ENCODE peak calls at places on chromosomes 4 and X, in eight cellular contexts. P is IMR-90; Q is CD8-positive, alpha-beta T cell; L is gastrocnemius medialis; V is cardiac muscle cell; J is suprapubic skin; F is effector memory CD4-positive, alpha-beta T cell; E is tibial artery. I is an unnamed sample. For H3K4me1 and H3K36me3, the result is how much of the 10 kb centered on the place peaks cover.

GRCh38 chr4:118077767-118078105 is 43.5 kb downstream of the NDST3 start:
- DNase-seq in E (no peak), P (no peak), L (no peak), Q (no peak), V (no peak), F (no peak), J (no peak), I (no peak)

GRCh38 chr4:80073362-80074008 is 456 bp upstream of the ANTXR2 start:
- DNase-seq in L (no peak), F (no peak), V (no peak), J (no peak), P (no peak), E (no peak), Q (no peak), I (no peak)

GRCh38 chr4:99624141-99624719 is 33.4 kb downstream of the C4orf54 start:
- DNase-seq in E (no peak), Q (no peak), P (no peak), L (no peak), V (no peak), J (no peak), F (no peak), I (no peak)

GRCh38 chr4:118557298-118557851 is 127.8 kb upstream of the METTL14 start:
- DNase-seq in P (peak), L (no peak), Q (no peak), E (no peak), F (no peak), V (no peak), J (no peak), I (no peak)

GRCh38 chr4:137124278-137124932 is 407.9 kb downstream of the PCDH18 start:
- DNase-seq in J (no peak), Q (no peak), P (peak), V (peak), L (no peak), E (no peak), F (no peak), I (no peak)

GRCh38 chrX:9341305-9342201 is 123.3 kb upstream of the TBL1X start:
- DNase-seq in P (peak), J (peak), F (peak), V (peak), Q (no peak), L (no peak), E (peak), I (peak)

GRCh38 chr4:183533698-183534097 is 28.8 kb downstream of the ING2 start:
- DNase-seq in L (no peak), Q (no peak), P (no peak), F (no peak), J (no peak), E (no peak), V (no peak), I (no peak)

GRCh38 chr4:80197601-80198444 is 520 bp downstream of the PRDM8 start:
- DNase-seq in E (no peak), Q (no peak), V (peak), J (no peak), L (no peak), F (no peak), P (no peak), I (no peak)

GRCh38 chr4:84887824-84888223 is 78.7 kb downstream of the WDFY3 start:
- DNase-seq in V (no peak), E (no peak), L (no peak), P (peak), J (no peak), Q (no peak), F (no peak), I (no peak)

GRCh38 chr4:118799235-118799932 is 36.5 kb downstream of the SEC24D start:
- DNase-seq in F (no peak), P (no peak), Q (no peak), V (no peak), J (no peak), E (no peak), L (no peak), I (no peak)

GRCh38 chr4:153233761-153234371 is 29.6 kb downstream of the TRIM2 start:
- DNase-seq in J (no peak), P (peak), E (no peak), Q (no peak), V (no peak), F (no peak), L (no peak), I (no peak)

GRCh38 chr4:120718979-120719566 is 203.5 kb downstream of the PRDM5 start:
- DNase-seq in Q (no peak), E (no peak), V (peak), F (no peak), L (no peak), P (peak), J (no peak), I (no peak)

GRCh38 chr4:147799986-147800555 is 68.2 kb downstream of the ARHGAP10 start:
- DNase-seq in P (no peak), E (no peak), Q (peak), J (no peak), L (no peak), V (no peak), F (peak), I (no peak)

GRCh38 chrX:48890934-48891401 is 6.6 kb downstream of the TIMM17B start:
- DNase-seq in V (peak), J (peak), L (no peak), P (no peak), F (no peak), Q (no peak), E (no peak), I (no peak)
- H3K27ac ChIP-seq in V (peak), J (peak), L (peak), P (no peak), F (peak), Q (peak), E (peak), I (no peak)

GRCh38 chr4:189162888-189163287 is 777.8 kb upstream of the FRG1 start:
- DNase-seq in Q (no peak), V (no peak), L (no peak), E (no peak), P (peak), F (no peak), J (no peak), I (no peak)

DNA sequence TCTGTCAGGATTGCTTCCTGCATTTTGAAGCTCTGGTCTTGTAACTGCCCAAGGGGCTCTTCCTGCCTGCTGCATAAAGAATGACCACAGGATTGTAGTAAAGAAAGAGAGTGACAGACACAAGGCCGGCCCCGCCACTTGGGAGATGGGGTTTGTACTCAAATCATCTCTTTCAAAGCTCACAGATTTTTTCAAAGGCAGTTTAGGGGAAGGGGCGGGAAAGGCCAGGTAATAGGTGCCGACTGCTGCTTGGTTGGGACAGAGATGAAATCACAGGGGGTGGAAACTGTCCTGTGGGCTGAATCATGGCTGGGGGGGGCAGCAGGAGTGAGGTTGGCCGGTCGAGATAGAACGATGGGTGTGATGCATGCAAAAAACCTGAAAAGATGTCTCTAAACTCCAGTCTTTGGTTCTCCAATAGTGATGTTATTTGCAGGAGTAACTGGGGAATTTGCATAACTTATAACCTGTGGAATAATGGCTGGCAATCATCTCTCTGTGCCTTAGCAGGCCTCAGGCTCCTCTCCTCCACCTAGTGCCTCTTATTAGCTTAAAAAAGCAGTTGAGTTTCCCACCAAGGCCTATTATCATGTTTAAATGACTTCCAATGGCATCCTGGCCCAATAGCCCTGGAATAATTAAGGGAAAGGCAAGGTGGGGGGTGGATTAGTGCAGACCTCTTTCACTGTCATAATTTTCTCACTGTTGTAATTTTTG is 778.4 kb upstream of the FRG1 start:
- DNase-seq in E (no peak), F (no peak), V (no peak), P (no peak), J (no peak), L (no peak), Q (no peak), I (no peak)
- H3K4me1 ChIP-seq in E (under half), F (under half), V (under half), P (under half), J (under half), L (under half), Q (under half), I (under half)

GRCh38 chrX:2418000-2418399 is 82.8 kb downstream of the DHRSX start:
- DNase-seq in P (no peak), L (no peak), F (no peak), E (no peak), J (no peak), Q (no peak), V (no peak), I (no peak)
- H3K36me3 ChIP-seq in P (under half), L (under half), F (under half), E (under half), J (under half), Q (under half), V (under half), I (under half)

DNA sequence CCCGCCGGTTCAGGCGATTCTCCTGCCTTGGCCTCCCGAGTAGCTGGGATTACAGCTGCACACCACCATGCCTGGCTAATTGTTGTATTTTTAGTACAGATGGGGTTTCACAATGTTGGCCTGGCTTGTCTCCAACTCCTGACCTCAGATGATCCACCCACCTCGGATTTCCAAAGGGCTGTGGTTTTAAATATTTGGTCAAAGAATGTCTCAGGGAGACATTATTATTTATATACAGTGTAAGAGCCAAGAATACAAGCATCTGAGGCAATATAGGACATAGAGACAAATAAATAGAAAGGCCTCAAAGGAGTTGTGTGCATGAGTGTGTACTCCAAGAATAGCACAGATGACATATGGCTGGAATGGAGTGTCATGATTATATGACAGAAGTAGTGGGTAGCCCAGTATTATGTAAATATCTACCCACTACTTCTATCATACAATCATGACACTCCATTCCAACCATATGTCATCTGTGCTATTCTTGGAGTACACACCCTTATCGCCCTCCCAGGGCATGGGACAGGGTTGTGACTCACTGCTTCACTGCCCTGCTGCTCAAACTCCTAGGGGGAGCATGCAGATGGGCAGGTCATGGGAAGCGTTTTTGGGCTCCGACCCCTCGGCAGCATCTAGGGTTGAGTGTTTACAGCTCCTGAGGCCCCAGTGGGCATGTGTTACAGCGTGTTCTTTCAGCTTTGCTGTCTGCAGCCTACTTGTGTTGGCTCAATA is 1649.8 kb upstream of the PCDH10 start:
- DNase-seq in V (no peak), L (no peak), F (no peak), E (no peak), J (no peak), Q (no peak), P (peak), I (no peak)
- H3K27ac ChIP-seq in V (no peak), L (no peak), F (no peak), E (no peak), J (no peak), Q (no peak), P (no peak), I (no peak)

DNA sequence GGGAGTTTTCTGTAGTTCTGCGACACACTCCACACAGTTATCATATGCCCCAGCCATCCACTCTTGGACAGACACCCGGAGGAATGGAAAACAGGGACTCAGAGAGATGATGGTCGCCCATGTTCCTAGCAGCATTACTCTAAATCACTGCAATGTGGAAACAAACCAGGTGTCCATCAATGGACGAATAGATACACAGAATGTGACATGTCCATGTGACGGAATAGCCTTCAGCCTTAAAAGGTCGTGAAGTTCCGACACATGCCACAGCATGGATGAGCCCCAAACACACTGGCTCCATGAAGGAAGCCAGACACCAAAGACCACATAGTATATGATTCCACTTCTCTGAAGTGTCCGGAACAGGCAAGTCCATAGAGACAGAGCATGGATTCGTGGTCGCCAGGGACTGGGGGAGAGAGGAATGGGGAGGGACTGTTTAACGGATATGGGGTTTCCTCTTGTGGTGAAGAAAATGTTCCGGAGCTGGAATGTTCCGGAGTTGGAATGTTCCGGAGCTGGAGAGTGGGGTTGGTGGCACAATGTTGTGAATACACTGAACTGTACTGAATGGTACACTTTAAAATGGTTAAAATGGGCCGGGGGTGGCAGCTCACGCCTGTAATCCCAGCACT is 28.7 kb upstream of the AFAP1 start:
- DNase-seq in L (no peak), F (no peak), E (no peak), J (no peak), V (no peak), P (no peak), Q (no peak), I (no peak)
- H3K4me1 ChIP-seq in L (under half), F (under half), E (under half), J (half or more), V (under half), P (under half), Q (half or more), I (under half)

GRCh38 chr4:2673157-2673556 is 83.0 kb downstream of the TNIP2 start:
- DNase-seq in F (no peak), P (no peak), V (peak), J (no peak), L (no peak), E (no peak), Q (no peak), I (no peak)
- H3K36me3 ChIP-seq in F (under half), P (under half), V (under half), J (half or more), L (under half), E (under half), Q (under half), I (under half)

DNA sequence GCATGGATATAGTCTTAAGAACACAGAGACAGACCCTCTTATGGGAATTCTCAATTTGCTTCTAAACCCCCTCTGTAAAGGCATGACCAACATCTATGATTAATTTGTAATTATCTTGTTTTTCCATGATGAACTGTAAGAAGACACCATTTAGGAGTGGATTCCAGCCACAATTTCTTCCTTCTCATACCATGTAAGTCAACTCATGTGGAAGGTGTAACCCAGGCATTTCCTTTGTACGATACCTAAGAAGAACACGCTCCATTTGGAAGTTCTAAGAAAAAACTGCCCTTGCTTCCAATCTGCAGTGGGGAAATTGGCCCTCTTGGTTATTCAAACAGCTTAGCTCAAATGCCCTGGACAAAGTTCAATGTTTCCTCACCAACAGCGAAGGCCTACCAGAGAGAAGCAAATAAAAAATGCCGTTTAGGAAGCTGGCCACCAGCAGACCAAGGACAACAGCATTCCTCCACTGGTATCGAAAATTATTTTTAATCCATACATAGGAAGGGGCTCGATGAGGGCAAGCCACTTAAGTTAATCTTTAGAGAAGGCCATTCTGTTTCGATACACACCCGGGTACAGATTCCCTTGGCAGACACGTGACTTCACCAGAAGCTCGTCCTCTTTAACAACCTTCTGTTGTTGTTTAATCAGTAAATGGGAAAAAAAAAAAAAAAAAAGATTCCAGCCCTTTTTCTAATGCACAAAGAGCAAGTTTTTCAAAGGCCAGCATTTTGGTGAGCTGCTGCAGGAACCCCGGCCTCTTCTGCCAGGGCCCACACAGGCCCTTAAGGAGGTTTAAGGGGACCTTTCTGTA is 2.6 kb downstream of the DHRSX start:
- DNase-seq in E (peak), J (no peak), Q (no peak), P (peak), L (no peak), V (peak), F (no peak), I (no peak)
- H3K27ac ChIP-seq in E (peak), J (peak), Q (no peak), P (peak), L (peak), V (peak), F (no peak), I (peak)

GRCh38 chr4:38111717-38112116 is 151.5 kb downstream of the PTTG2 start:
- DNase-seq in F (no peak), P (no peak), L (no peak), E (no peak), J (no peak), Q (no peak), V (no peak), I (no peak)
- H3K4me1 ChIP-seq in F (under half), P (under half), L (under half), E (under half), J (under half), Q (under half), V (under half), I (under half)

GRCh38 chr4:139528377-139529005 is 27.5 kb downstream of the SETD7 start:
- DNase-seq in J (no peak), P (peak), L (no peak), V (no peak), F (peak), Q (no peak), E (no peak), I (peak)

GRCh38 chr4:139523076-139523475 is 32.9 kb downstream of the SETD7 start:
- DNase-seq in P (peak), Q (no peak), E (no peak), J (no peak), L (no peak), F (no peak), V (no peak), I (no peak)

GRCh38 chr4:139524062-139524631 is 31.9 kb downstream of the SETD7 start:
- DNase-seq in Q (no peak), L (no peak), J (no peak), E (no peak), P (peak), F (no peak), V (no peak), I (no peak)

GRCh38 chr4:139525414-139525813 is 30.6 kb downstream of the SETD7 start:
- DNase-seq in F (no peak), E (no peak), V (no peak), L (no peak), Q (no peak), J (no peak), P (no peak), I (no peak)

DNA sequence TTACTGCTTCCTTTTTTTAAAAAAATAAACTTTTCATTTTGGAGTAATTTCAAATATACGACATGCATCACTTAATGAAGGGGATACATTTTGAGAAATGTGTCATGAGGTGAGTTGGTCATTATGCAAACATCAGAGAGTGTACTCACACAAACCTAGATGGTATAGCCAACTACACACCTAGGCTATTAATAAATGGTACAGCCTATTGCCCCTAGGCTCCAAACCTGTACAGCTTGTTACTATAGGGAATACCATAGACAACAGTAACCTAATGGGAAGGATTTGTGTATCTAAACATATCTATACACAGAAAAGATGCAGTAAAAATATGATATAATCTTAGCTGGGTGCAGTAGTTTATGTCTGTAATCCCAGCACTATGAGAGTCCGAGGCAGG is 29.1 kb downstream of the SETD7 start:
- DNase-seq in Q (no peak), F (no peak), E (no peak), V (no peak), J (no peak), P (no peak), L (no peak), I (no peak)
- H3K36me3 ChIP-seq in Q (under half), F (under half), E (under half), V (under half), J (under half), P (under half), L (under half), I (under half)